ENCODE peak calls at places on chromosomes 3 and 15, in ten cellular contexts. C is thyroid gland, O is HepG2, G is endothelial cell, V is activated B cell treated with CpG ODN at 0.5 μM for 24 hours, I is OCI-LY7, W is astrocyte of the spinal cord, M is cardiac muscle cell, D is WTC11, K is left ventricle myocardium inferior. X is an unnamed sample.
A peak's percentile ranks its signal among the peaks of the same experiment; 100 is the strongest.

GRCh38 chr15:63380828-63381282 is 791 bp downstream of the CA12 start:
- DNase-seq in O (no peak), V (no peak), K (no peak), D (no peak), I (no peak), M (no peak), W (no peak), G (no peak), C (no peak), X (no peak)

GRCh38 chr3:107198522-107199271 is 178.5 kb upstream of the CCDC54 start:
- DNase-seq in C (no peak), O (no peak), M (no peak), V (no peak), K (peak; percentile 64), W (peak; percentile 85), I (no peak), D (no peak), G (no peak), X (no peak)

GRCh38 chr3:171876651-171877272 is 33.6 kb downstream of the TMEM212 start:
- DNase-seq in O (no peak), D (no peak), C (no peak), V (no peak), G (no peak), M (no peak), I (no peak), W (peak; percentile 97), K (no peak), X (no peak)

GRCh38 chr15:66027268-66027806 is 158.0 kb downstream of the RAB11A start:
- DNase-seq in O (no peak), I (no peak), G (no peak), V (no peak), M (no peak), D (no peak), W (no peak), C (no peak), K (no peak), X (no peak)

GRCh38 chr15:58314593-58315216 is 117.1 kb upstream of the LIPC start:
- DNase-seq in I (peak; percentile 17), G (no peak), W (no peak), C (no peak), M (no peak), V (no peak), K (no peak), O (no peak), D (no peak), X (no peak)

GRCh38 chr15:80070840-80071239 is 11.4 kb downstream of the ZFAND6 start:
- DNase-seq in I (peak; percentile 37), G (no peak), M (peak; percentile 41), D (no peak), C (no peak), V (no peak), O (peak; percentile 82), W (peak; percentile 43), K (no peak), X (no peak)

GRCh38 chr3:154112146-154112545 is 9.0 kb upstream of the ARHGEF26 start:
- DNase-seq in V (no peak), I (no peak), G (no peak), O (peak; percentile 5), M (peak; percentile 25), C (no peak), W (no peak), D (no peak), K (no peak), X (no peak)

GRCh38 chr3:108489776-108490175 is 20.6 kb downstream of the MYH15 start:
- DNase-seq in G (peak; percentile 40), I (peak; percentile 51), M (peak; percentile 57), C (peak; percentile 14), K (no peak), D (peak; percentile 18), W (peak; percentile 43), V (no peak), O (peak; percentile 39), X (peak; percentile 45)

GRCh38 chr3:140505876-140506275 is 172.0 kb upstream of the TRIM42 start:
- DNase-seq in V (no peak), W (no peak), O (no peak), G (no peak), I (no peak), C (no peak), M (no peak), D (no peak), K (no peak), X (no peak)

GRCh38 chr3:126982522-126983175 is at the start of gene PLXNA1:
- DNase-seq in K (peak; percentile 81), V (peak; percentile 92), C (peak; percentile 64), W (peak; percentile 85), O (peak; percentile 44), D (peak; percentile 79), G (peak; percentile 80), I (peak; percentile 87), M (peak; percentile 85), X (peak; percentile 98)

GRCh38 chr15:29631076-29632070 is 190.9 kb downstream of the TJP1 start:
- DNase-seq in K (no peak), G (no peak), V (no peak), O (no peak), I (no peak), W (no peak), C (peak; percentile 69), M (no peak), D (no peak), X (no peak)

GRCh38 chr3:134810850-134811249 is 15.8 kb downstream of the EPHB1 start:
- DNase-seq in M (no peak), I (no peak), C (no peak), W (no peak), O (no peak), D (no peak), K (no peak), V (no peak), G (no peak), X (no peak)

GRCh38 chr3:185270262-185270955 is 16.6 kb upstream of the EHHADH start:
- DNase-seq in M (peak; percentile 43), O (peak; percentile 50), K (no peak), V (no peak), I (no peak), C (no peak), G (peak; percentile 56), D (peak; percentile 50), W (peak; percentile 26), X (peak; percentile 26)

GRCh38 chr3:50125541-50126286 is 29.4 kb upstream of the SEMA3F start:
- DNase-seq in W (no peak), G (no peak), C (no peak), K (peak; percentile 4), V (no peak), O (no peak), M (no peak), D (no peak), I (no peak), X (peak; percentile 23)

GRCh38 chr3:105957722-105958121 is 88.9 kb upstream of the CBLB start:
- DNase-seq in I (no peak), G (no peak), C (no peak), V (no peak), D (no peak), M (no peak), W (peak; percentile 44), O (no peak), K (no peak), X (no peak)

GRCh38 chr3:4744405-4745239 is 234.6 kb upstream of the BHLHE40 start:
- DNase-seq in V (no peak), D (no peak), M (no peak), K (no peak), G (no peak), I (no peak), W (peak; percentile 75), C (no peak), O (peak; percentile 89), X (no peak)
- TF ChIP-seq CTCF in V (no peak), D (no peak), M (no peak), K (no peak), G (no peak), I (no peak), W (no peak), C (no peak), O (peak; percentile 25), X (no peak)

GRCh38 chr3:128969993-128970740 is 23.7 kb downstream of the CFAP92 start:
- DNase-seq in M (peak; percentile 62), K (no peak), W (peak; percentile 40), O (peak; percentile 25), G (peak; percentile 55), D (peak; percentile 69), V (peak; percentile 28), I (peak; percentile 73), C (peak; percentile 30), X (peak; percentile 65)
- TF ChIP-seq CTCF in M (peak; percentile 94), K (peak; percentile 95), W (peak; percentile 94), O (peak; percentile 79), G (peak; percentile 86), D (peak; percentile 71), V (peak; percentile 70), I (peak; percentile 100), C (peak; percentile 81), X (peak; percentile 93)

GRCh38 chr3:130258532-130258952 is 86.9 kb upstream of the COL6A5 start:
- DNase-seq in I (no peak), C (peak; percentile 3), W (no peak), G (no peak), D (no peak), V (no peak), K (peak; percentile 38), M (no peak), O (no peak), X (no peak)

GRCh38 chr3:130259170-130259874 is 86.2 kb upstream of the COL6A5 start:
- DNase-seq in O (no peak), M (no peak), D (no peak), C (no peak), I (no peak), G (no peak), V (no peak), W (no peak), K (no peak), X (no peak)

GRCh38 chr3:130260821-130261402 is 84.6 kb upstream of the COL6A5 start:
- DNase-seq in M (no peak), D (no peak), G (no peak), W (no peak), C (no peak), K (peak; percentile 24), O (no peak), I (no peak), V (no peak), X (no peak)

GRCh38 chr3:130250982-130251381 is 94.5 kb upstream of the COL6A5 start:
- DNase-seq in W (no peak), G (no peak), M (no peak), V (no peak), I (no peak), C (no peak), D (no peak), K (no peak), O (no peak), X (no peak)

GRCh38 chr3:130255442-130255841 is 90.0 kb upstream of the COL6A5 start:
- DNase-seq in C (no peak), M (no peak), D (no peak), I (no peak), V (no peak), G (no peak), O (no peak), K (no peak), W (no peak), X (no peak)
- TF ChIP-seq CTCF in C (no peak), M (no peak), D (no peak), I (no peak), V (no peak), G (no peak), O (no peak), K (no peak), W (no peak), X (no peak)

DNA sequence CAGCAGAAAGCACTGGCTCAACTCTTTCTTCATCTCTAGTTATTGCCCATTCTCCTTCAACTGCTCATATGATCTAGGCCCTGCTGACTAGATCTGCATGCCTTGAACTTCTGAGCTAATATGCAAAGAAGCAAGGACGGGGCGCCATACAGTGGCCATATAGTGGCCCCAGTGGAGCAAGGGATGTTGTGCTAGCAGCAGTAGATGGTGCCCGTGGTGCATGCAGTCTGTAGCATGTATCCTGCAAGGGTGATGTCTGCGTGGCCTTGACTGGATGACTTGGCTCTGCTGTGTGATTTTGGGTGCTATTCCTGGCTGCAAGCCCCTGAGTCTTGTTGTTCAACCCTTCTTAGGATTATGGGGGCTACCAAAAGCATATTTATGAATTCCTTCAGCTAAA is 12.2 kb upstream of the NMD3 start:
- DNase-seq in M (no peak), K (no peak), D (no peak), G (no peak), W (no peak), O (no peak), V (no peak), I (no peak), C (no peak), X (no peak)
- TF ChIP-seq CTCF in M (no peak), K (no peak), D (no peak), G (no peak), W (no peak), O (peak; percentile 41), V (no peak), I (no peak), C (no peak), X (no peak)

X was measured in GM20000.